ENCODE peak calls at places on chromosomes 7 and 10, in ten cellular contexts. T is left ventricle myocardium superior; S is SW480; V is stimulated activated CD8-positive, alpha-beta memory T cell treated with anti-CD3 and anti-CD28 coated beads, Interleukin-2, amount 100 ng/mL, for 48 hours; Z is ELF-1; K is NCI-H1092; P is body of pancreas; Y is dermis microvascular lymphatic vessel endothelial cell; U is HFF-Myc; J is GDM1. B is an unnamed sample.

GRCh38 chr7:68417659-68418058 is 1180.6 kb upstream of the AUTS2 start:
- DNase-seq in T (no peak), S (peak), V (no peak), Z (no peak), K (no peak), P (no peak), Y (no peak), U (no peak), J (no peak), B (no peak)

GRCh38 chr10:110563132-110563531 is 4.4 kb upstream of the SMC3 start:
- DNase-seq in T (no peak), S (no peak), V (no peak), Z (no peak), K (no peak), P (no peak), Y (no peak), U (no peak), J (no peak), B (no peak)

GRCh38 chr10:11499425-11500071 is 111.9 kb downstream of the USP6NL start:
- DNase-seq in T (no peak), S (no peak), V (no peak), Z (no peak), K (no peak), P (no peak), Y (peak), U (no peak), J (no peak), B (no peak)

GRCh38 chr7:157703131-157703530 is 366.3 kb downstream of the DNAJB6 start:
- DNase-seq in T (no peak), S (no peak), V (no peak), Z (no peak), K (no peak), P (no peak), Y (no peak), U (no peak), J (no peak), B (no peak)

GRCh38 chr10:77949167-77949566 is 22.6 kb upstream of the DLG5 start:
- DNase-seq in T (no peak), S (peak), V (no peak), Z (peak), K (no peak), P (no peak), Y (peak), U (no peak), J (peak), B (peak)

GRCh38 chr7:148503900-148504487 is 86.6 kb upstream of the C7orf33 start:
- DNase-seq in T (no peak), S (peak), V (no peak), Z (no peak), K (peak), P (no peak), Y (peak), U (no peak), J (no peak), B (no peak)

GRCh38 chr7:108347616-108348015 is 108.6 kb downstream of the NRCAM start:
- DNase-seq in T (no peak), S (no peak), V (no peak), Z (peak), K (no peak), P (no peak), Y (peak), U (peak), J (no peak), B (peak)

GRCh38 chr10:115826391-115826790 is 446.6 kb downstream of the GFRA1 start:
- DNase-seq in T (no peak), S (no peak), V (no peak), Z (no peak), K (no peak), P (no peak), Y (no peak), U (no peak), J (no peak), B (no peak)

GRCh38 chr10:97889461-97890265 is 40.0 kb downstream of the GOLGA7B start:
- DNase-seq in T (no peak), S (no peak), V (no peak), Z (peak), K (no peak), P (no peak), Y (peak), U (no peak), J (no peak), B (peak)

GRCh38 chr7:105672820-105673219 is 91.5 kb upstream of the EFCAB10 start:
- DNase-seq in T (no peak), S (no peak), V (no peak), Z (no peak), K (peak), P (no peak), Y (no peak), U (no peak), J (no peak), B (peak)

GRCh38 chr10:128063736-128064614 is 62.2 kb downstream of the MKI67 start:
- DNase-seq in T (no peak), S (no peak), V (peak), Z (no peak), K (no peak), P (no peak), Y (peak), U (no peak), J (peak), B (no peak)

GRCh38 chr10:43885842-43886241 is 237.2 kb upstream of the ZNF32 start:
- DNase-seq in T (no peak), S (no peak), V (no peak), Z (no peak), K (no peak), P (peak), Y (no peak), U (no peak), J (no peak), B (no peak)

GRCh38 chr10:131195116-131195515 is 116.4 kb downstream of the TCERG1L start:
- DNase-seq in T (no peak), S (no peak), V (no peak), Z (no peak), K (no peak), P (no peak), Y (no peak), U (no peak), J (no peak), B (no peak)

GRCh38 chr7:31648288-31648687 is 38.7 kb upstream of the PPP1R17 start:
- DNase-seq in T (no peak), S (no peak), V (no peak), Z (no peak), K (no peak), P (no peak), Y (peak), U (no peak), J (no peak), B (no peak)

B was measured in thyroid gland.